ENCODE peak calls at places on chromosomes 7 and 10, in eight cellular contexts. One of them, this sample, is unnamed.

GRCh38 chr7:54782829-54783228 is 23.8 kb upstream of the SEC61G start:
- DNase-seq in fibroblast of mammary gland: no peak
- DNase-seq in heart right ventricle: no peak
- DNase-seq in RWPE1: no peak
- DNase-seq in B cell: no peak
- DNase-seq in endodermal cell: peak; percentile 63
- DNase-seq in H9: no peak
- DNase-seq in GM12864: no peak
- DNase-seq in this sample: no peak

GRCh38 chr7:79877874-79878465 is 256.7 kb upstream of the GNAI1 start:
- DNase-seq in fibroblast of mammary gland: no peak
- DNase-seq in heart right ventricle: no peak
- DNase-seq in RWPE1: no peak
- DNase-seq in B cell: no peak
- DNase-seq in endodermal cell: no peak
- DNase-seq in H9: no peak
- DNase-seq in GM12864: no peak
- DNase-seq in this sample: no peak

GRCh38 chr10:100157140-100157539 is 28.7 kb downstream of the ERLIN1 start:
- DNase-seq in fibroblast of mammary gland: no peak
- DNase-seq in heart right ventricle: no peak
- DNase-seq in RWPE1: peak; percentile 41
- DNase-seq in B cell: no peak
- DNase-seq in endodermal cell: no peak
- DNase-seq in H9: no peak
- DNase-seq in GM12864: no peak
- DNase-seq in this sample: no peak

GRCh38 chr7:15305002-15305600 is 256.7 kb downstream of the AGMO start:
- DNase-seq in fibroblast of mammary gland: peak; percentile 62
- DNase-seq in heart right ventricle: peak; percentile 16
- DNase-seq in RWPE1: peak; percentile 17
- DNase-seq in B cell: no peak
- DNase-seq in endodermal cell: peak; percentile 77
- DNase-seq in H9: peak; percentile 38
- DNase-seq in GM12864: no peak
- DNase-seq in this sample: peak; percentile 6

GRCh38 chr7:88090233-88090632 is 129.6 kb downstream of the SRI start:
- DNase-seq in fibroblast of mammary gland: no peak
- DNase-seq in heart right ventricle: no peak
- DNase-seq in RWPE1: no peak
- DNase-seq in B cell: no peak
- DNase-seq in endodermal cell: no peak
- DNase-seq in H9: no peak
- DNase-seq in GM12864: no peak
- DNase-seq in this sample: no peak

GRCh38 chr10:74145133-74145532 is 5.5 kb downstream of the AP3M1 start:
- DNase-seq in fibroblast of mammary gland: peak; percentile 88
- DNase-seq in heart right ventricle: no peak
- DNase-seq in RWPE1: no peak
- DNase-seq in B cell: no peak
- DNase-seq in endodermal cell: no peak
- DNase-seq in H9: no peak
- DNase-seq in GM12864: no peak
- DNase-seq in this sample: no peak

GRCh38 chr10:5589071-5589962 is 64.6 kb downstream of the CALML3 start:
- DNase-seq in fibroblast of mammary gland: no peak
- DNase-seq in heart right ventricle: no peak
- DNase-seq in RWPE1: no peak
- DNase-seq in B cell: peak; percentile 14
- DNase-seq in endodermal cell: no peak
- DNase-seq in H9: no peak
- DNase-seq in GM12864: no peak
- DNase-seq in this sample: no peak

GRCh38 chr10:5948999-5949759 is 28.2 kb downstream of the IL15RA start:
- DNase-seq in fibroblast of mammary gland: peak; percentile 72
- DNase-seq in heart right ventricle: peak; percentile 54
- DNase-seq in RWPE1: peak; percentile 50
- DNase-seq in B cell: no peak
- DNase-seq in endodermal cell: peak; percentile 85
- DNase-seq in H9: peak; percentile 76
- DNase-seq in GM12864: no peak
- DNase-seq in this sample: peak; percentile 42

DNA sequence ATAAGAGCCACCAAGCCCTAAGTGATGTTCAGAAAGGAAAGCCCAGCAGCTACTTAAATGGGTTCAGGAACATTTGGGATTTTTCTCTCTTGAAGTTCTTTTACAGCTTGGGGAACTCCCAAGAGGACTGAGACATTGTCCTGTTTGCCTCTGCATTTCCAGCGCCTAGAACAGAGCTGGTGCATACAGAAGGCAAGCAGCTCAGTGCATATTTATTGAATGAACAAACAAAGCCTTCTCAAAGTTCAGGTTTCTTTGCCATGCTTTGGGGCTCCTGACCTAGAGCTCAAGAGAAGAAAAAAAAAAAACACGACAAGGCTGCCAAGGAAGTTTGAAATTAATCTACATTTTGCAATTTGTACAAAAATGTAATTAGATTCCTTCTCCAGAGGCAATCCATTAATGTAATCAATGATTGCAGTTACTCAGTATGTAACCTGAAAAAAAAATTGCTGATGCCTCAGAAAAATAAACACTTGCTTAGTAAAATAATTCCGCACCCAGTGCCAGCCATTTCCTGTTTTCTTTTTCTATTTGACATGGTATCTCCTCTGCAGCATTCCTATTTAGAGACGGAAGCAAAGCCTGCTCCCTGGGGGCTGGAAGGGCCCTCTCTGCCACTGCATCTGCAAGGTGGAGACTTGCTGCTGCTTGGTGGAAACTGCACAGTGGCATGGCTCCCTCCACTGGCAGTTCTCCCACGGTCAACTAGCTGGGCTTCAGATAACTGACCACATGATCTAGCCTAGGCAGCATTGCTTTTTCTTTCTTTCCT is 157.3 kb downstream of the TMEM178B start:
- DNase-seq in fibroblast of mammary gland: peak; percentile 41
- DNase-seq in heart right ventricle: peak; percentile 38
- DNase-seq in RWPE1: no peak
- DNase-seq in B cell: no peak
- DNase-seq in endodermal cell: peak; percentile 78
- DNase-seq in H9: peak; percentile 58
- DNase-seq in GM12864: no peak
- DNase-seq in this sample: no peak
- TF ChIP-seq CTCF in fibroblast of mammary gland: peak; percentile 28
- TF ChIP-seq CTCF in heart right ventricle: no peak
- TF ChIP-seq CTCF in RWPE1: no peak
- TF ChIP-seq CTCF in B cell: no peak
- TF ChIP-seq CTCF in endodermal cell: peak; percentile 72
- TF ChIP-seq CTCF in H9: peak; percentile 63
- TF ChIP-seq CTCF in GM12864: peak; percentile 38
- TF ChIP-seq CTCF in this sample: peak; percentile 12

GRCh38 chr10:58264780-58265179 is 2.9 kb downstream of the IPMK start:
- DNase-seq in fibroblast of mammary gland: no peak
- DNase-seq in heart right ventricle: no peak
- DNase-seq in RWPE1: no peak
- DNase-seq in B cell: no peak
- DNase-seq in endodermal cell: no peak
- DNase-seq in H9: no peak
- DNase-seq in GM12864: no peak
- DNase-seq in this sample: no peak

GRCh38 chr10:58253184-58253583 is 14.5 kb downstream of the IPMK start:
- DNase-seq in fibroblast of mammary gland: no peak
- DNase-seq in heart right ventricle: no peak
- DNase-seq in RWPE1: no peak
- DNase-seq in B cell: no peak
- DNase-seq in endodermal cell: no peak
- DNase-seq in H9: no peak
- DNase-seq in GM12864: no peak
- DNase-seq in this sample: no peak

GRCh38 chr10:58260334-58260733 is 7.4 kb downstream of the IPMK start:
- DNase-seq in fibroblast of mammary gland: no peak
- DNase-seq in heart right ventricle: no peak
- DNase-seq in RWPE1: no peak
- DNase-seq in B cell: no peak
- DNase-seq in endodermal cell: no peak
- DNase-seq in H9: no peak
- DNase-seq in GM12864: no peak
- DNase-seq in this sample: no peak

GRCh38 chr10:58254644-58255043 is 13.1 kb downstream of the IPMK start:
- DNase-seq in fibroblast of mammary gland: no peak
- DNase-seq in heart right ventricle: no peak
- DNase-seq in RWPE1: no peak
- DNase-seq in B cell: no peak
- DNase-seq in endodermal cell: no peak
- DNase-seq in H9: no peak
- DNase-seq in GM12864: no peak
- DNase-seq in this sample: no peak

GRCh38 chr10:58258977-58259692 is 8.6 kb downstream of the IPMK start:
- DNase-seq in fibroblast of mammary gland: no peak
- DNase-seq in heart right ventricle: no peak
- DNase-seq in RWPE1: no peak
- DNase-seq in B cell: no peak
- DNase-seq in endodermal cell: no peak
- DNase-seq in H9: no peak
- DNase-seq in GM12864: no peak
- DNase-seq in this sample: no peak
- TF ChIP-seq CTCF in fibroblast of mammary gland: peak; percentile 33
- TF ChIP-seq CTCF in heart right ventricle: no peak
- TF ChIP-seq CTCF in RWPE1: peak; percentile 15
- TF ChIP-seq CTCF in B cell: no peak
- TF ChIP-seq CTCF in endodermal cell: peak; percentile 34
- TF ChIP-seq CTCF in H9: peak; percentile 32
- TF ChIP-seq CTCF in GM12864: no peak
- TF ChIP-seq CTCF in this sample: no peak

DNA sequence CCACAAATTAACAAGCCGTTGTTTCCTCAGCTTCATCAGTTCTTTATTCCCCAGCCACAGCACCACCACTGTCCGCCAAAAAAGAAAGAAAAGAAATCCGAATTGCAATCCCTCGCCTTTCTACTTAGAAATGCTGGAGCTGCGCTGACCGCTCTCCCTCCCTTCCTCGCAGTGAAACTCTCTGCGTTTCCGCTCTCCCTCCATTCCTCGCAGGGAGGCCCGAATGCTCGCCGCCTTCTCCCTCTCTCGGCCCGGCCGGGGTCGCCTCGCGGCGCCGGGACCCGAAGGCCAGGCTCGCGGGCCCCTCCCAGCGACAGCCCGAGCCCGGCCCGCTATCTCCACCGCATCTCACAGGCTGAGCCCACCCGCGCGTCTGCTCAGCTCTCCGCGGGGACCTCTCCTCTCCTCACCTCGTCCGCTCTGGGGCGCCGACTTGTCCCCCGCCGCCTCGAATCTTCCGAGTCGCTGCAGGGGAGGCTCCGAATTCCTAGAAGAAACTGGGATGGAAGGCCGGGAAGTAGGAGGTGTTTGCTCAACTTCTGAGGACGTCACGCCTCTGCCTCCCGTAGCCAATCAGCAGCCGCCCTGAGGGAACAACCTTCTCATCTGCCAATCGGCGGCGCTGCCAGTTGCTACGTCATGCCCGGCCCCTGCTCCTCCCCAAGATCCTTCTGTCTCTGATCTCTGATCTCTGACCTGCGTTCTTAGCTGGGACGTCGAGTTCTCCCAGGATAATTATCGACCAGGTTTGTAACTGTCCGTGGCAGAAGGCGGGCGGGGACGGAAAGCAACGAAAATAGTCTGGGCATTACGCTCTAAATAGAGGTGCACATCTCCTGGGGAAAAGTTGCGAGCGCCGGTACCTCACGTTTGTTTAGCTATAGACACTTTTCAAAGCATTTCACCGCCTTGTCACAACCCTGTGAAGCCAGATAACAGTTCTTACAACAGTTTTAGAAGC is at the start of gene AASS:
- DNase-seq in fibroblast of mammary gland: peak; percentile 96
- DNase-seq in heart right ventricle: peak; percentile 98
- DNase-seq in RWPE1: peak; percentile 97
- DNase-seq in B cell: peak; percentile 91
- DNase-seq in endodermal cell: peak; percentile 99
- DNase-seq in H9: peak; percentile 99
- DNase-seq in GM12864: peak; percentile 59
- DNase-seq in this sample: peak; percentile 86
- TF ChIP-seq CTCF in fibroblast of mammary gland: no peak
- TF ChIP-seq CTCF in heart right ventricle: no peak
- TF ChIP-seq CTCF in RWPE1: no peak
- TF ChIP-seq CTCF in B cell: no peak
- TF ChIP-seq CTCF in endodermal cell: peak; percentile 22
- TF ChIP-seq CTCF in H9: no peak
- TF ChIP-seq CTCF in GM12864: peak; percentile 13
- TF ChIP-seq CTCF in this sample: no peak

GRCh38 chr10:16828114-16828568 is 10.9 kb upstream of the RSU1 start:
- DNase-seq in fibroblast of mammary gland: peak; percentile 88
- DNase-seq in heart right ventricle: peak; percentile 23
- DNase-seq in RWPE1: peak; percentile 28
- DNase-seq in B cell: peak; percentile 63
- DNase-seq in endodermal cell: peak; percentile 88
- DNase-seq in H9: peak; percentile 78
- DNase-seq in GM12864: peak; percentile 44
- DNase-seq in this sample: peak; percentile 21
- TF ChIP-seq CTCF in fibroblast of mammary gland: peak; percentile 55
- TF ChIP-seq CTCF in heart right ventricle: peak; percentile 51
- TF ChIP-seq CTCF in RWPE1: peak; percentile 64
- TF ChIP-seq CTCF in B cell: peak; percentile 74
- TF ChIP-seq CTCF in endodermal cell: peak; percentile 80
- TF ChIP-seq CTCF in H9: peak; percentile 74
- TF ChIP-seq CTCF in GM12864: peak; percentile 65
- TF ChIP-seq CTCF in this sample: peak; percentile 38

GRCh38 chr10:119030421-119031250 is 1.1 kb downstream of the NANOS1 start:
- DNase-seq in fibroblast of mammary gland: peak; percentile 53
- DNase-seq in heart right ventricle: peak; percentile 49
- DNase-seq in RWPE1: peak; percentile 41
- DNase-seq in B cell: peak; percentile 73
- DNase-seq in endodermal cell: peak; percentile 91
- DNase-seq in H9: peak; percentile 80
- DNase-seq in GM12864: peak; percentile 68
- DNase-seq in this sample: peak; percentile 85
- TF ChIP-seq CTCF in fibroblast of mammary gland: no peak
- TF ChIP-seq CTCF in heart right ventricle: no peak
- TF ChIP-seq CTCF in RWPE1: peak; percentile 23
- TF ChIP-seq CTCF in B cell: peak; percentile 24
- TF ChIP-seq CTCF in endodermal cell: peak; percentile 32
- TF ChIP-seq CTCF in H9: peak; percentile 29
- TF ChIP-seq CTCF in GM12864: peak; percentile 16
- TF ChIP-seq CTCF in this sample: no peak